ENCODE peak calls at places on chromosome 1, in six cellular contexts. U is stimulated activated CD4-positive, alpha-beta T cell treated with anti-CD3 and anti-CD28 coated beads, TNF-alpha, amount 100 ng/mL, for 24 hours; Y is activated CD4-positive, CD25-positive, alpha-beta regulatory T cell treated with anti-CD3 and anti-CD28 coated beads, Interleukin-2, amount 50 U/mL, for 72 hours; S is DND-41; M is body of pancreas; P is IMR-90. L is an unnamed sample.

GRCh38 chr1:26190373-26190987 is at the start of gene CATSPER4:
- DNase-seq in U (no peak), Y (no peak), S (no peak), M (no peak), P (no peak), L (peak; percentile 73)

GRCh38 chr1:232872738-232873137 is 67.5 kb downstream of the MAP10 start:
- DNase-seq in U (no peak), Y (no peak), S (no peak), M (no peak), P (no peak), L (no peak)

GRCh38 chr1:209587778-209588177 is 4.3 kb downstream of the CAMK1G start:
- DNase-seq in U (no peak), Y (no peak), S (no peak), M (no peak), P (no peak), L (no peak)

GRCh38 chr1:220990417-220991337 is 111.4 kb downstream of the HLX start:
- DNase-seq in U (no peak), Y (no peak), S (no peak), M (no peak), P (peak; percentile 83), L (no peak)

GRCh38 chr1:119564548-119564947 is 57.5 kb downstream of the HSD3B1 start:
- DNase-seq in U (no peak), Y (no peak), S (no peak), M (no peak), P (no peak), L (no peak)

GRCh38 chr1:3668585-3669300 is 16.4 kb downstream of the TP73 start:
- DNase-seq in U (no peak), Y (no peak), S (no peak), M (peak; percentile 96), P (no peak), L (peak; percentile 93)

GRCh38 chr1:239722080-239722479 is 335.7 kb downstream of the CHRM3 start:
- DNase-seq in U (no peak), Y (no peak), S (no peak), M (no peak), P (no peak), L (no peak)

GRCh38 chr1:16367968-16368910 is 1.2 kb downstream of the SZRD1 start:
- DNase-seq in U (no peak), Y (no peak), S (no peak), M (no peak), P (peak; percentile 60), L (no peak)

GRCh38 chr1:2194898-2195673 is 514 bp upstream of the FAAP20 start:
- DNase-seq in U (peak; percentile 74), Y (peak; percentile 89), S (peak; percentile 91), M (peak; percentile 86), P (peak; percentile 77), L (peak; percentile 93)

GRCh38 chr1:239247299-239247698 is 139.1 kb upstream of the CHRM3 start:
- DNase-seq in U (no peak), Y (no peak), S (no peak), M (no peak), P (no peak), L (no peak)

GRCh38 chr1:48450505-48450904 is 21.5 kb downstream of the SPATA6 start:
- DNase-seq in U (no peak), Y (no peak), S (no peak), M (no peak), P (no peak), L (no peak)

GRCh38 chr1:163799190-163799805 is 477.5 kb downstream of the NUF2 start:
- DNase-seq in U (no peak), Y (no peak), S (no peak), M (peak; percentile 16), P (no peak), L (no peak)

GRCh38 chr1:56223962-56224361 is 355.4 kb downstream of the PLPP3 start:
- DNase-seq in U (no peak), Y (no peak), S (no peak), M (no peak), P (no peak), L (no peak)

GRCh38 chr1:83698644-83699043 is 300.3 kb downstream of the TTLL7 start:
- DNase-seq in U (no peak), Y (no peak), S (no peak), M (no peak), P (no peak), L (no peak)

GRCh38 chr1:50929376-50929958 is 30.6 kb downstream of the FAF1 start:
- DNase-seq in U (no peak), Y (no peak), S (no peak), M (no peak), P (peak; percentile 59), L (peak; percentile 9)

GRCh38 chr1:6614019-6614952 is 755 bp downstream of the PHF13 start:
- DNase-seq in U (peak; percentile 20), Y (peak; percentile 57), S (peak; percentile 74), M (peak; percentile 54), P (peak; percentile 21), L (peak; percentile 58)

L was measured in HuH-7.